ENCODE peak calls at places on chromosomes 13 and 19, in four cellular contexts. K is K562, P is WTC11, X is HepG2. N is an unnamed sample.

GRCh38 chr13:38262211-38262610 is 87.4 kb upstream of the UFM1 start:
- DNase-seq in K (no peak), P (no peak), X (no peak), N (no peak)

GRCh38 chr13:50376895-50377575 is 361.8 kb downstream of the KCNRG start:
- DNase-seq in K (no peak), P (peak; percentile 50), X (peak; percentile 15), N (no peak)

GRCh38 chr13:67299072-67299635 is 69.0 kb upstream of the PCDH9 start:
- DNase-seq in K (no peak), P (no peak), X (no peak), N (no peak)

GRCh38 chr13:39321578-39321977 is 281.4 kb downstream of the LHFPL6 start:
- DNase-seq in K (no peak), P (no peak), X (no peak), N (no peak)

GRCh38 chr13:97194473-97194872 is 27.7 kb upstream of the MBNL2 start:
- DNase-seq in K (no peak), P (no peak), X (no peak), N (no peak)

GRCh38 chr13:33178197-33178699 is 107.3 kb downstream of the STARD13 start:
- DNase-seq in K (no peak), P (no peak), X (no peak), N (no peak)

GRCh38 chr19:801030-801860 is 4.0 kb downstream of the PTBP1 start:
- DNase-seq in K (peak; percentile 17), P (no peak), X (no peak), N (no peak)

GRCh38 chr19:17932485-17933338 is at the start of gene CCDC124:
- DNase-seq in K (peak; percentile 96), P (peak; percentile 94), X (peak; percentile 80), N (peak; percentile 94)

GRCh38 chr13:33744589-33745369 is 73.2 kb upstream of the RFC3 start:
- DNase-seq in K (no peak), P (no peak), X (no peak), N (no peak)

GRCh38 chr19:49149652-49150105 is 5.5 kb downstream of the HRC start:
- DNase-seq in K (peak; percentile 33), P (peak; percentile 82), X (peak; percentile 76), N (peak; percentile 68)

GRCh38 chr13:34993470-34993869 is 51.4 kb downstream of the NBEA start:
- DNase-seq in K (no peak), P (no peak), X (no peak), N (no peak)

GRCh38 chr13:97021241-97021640 is 27.0 kb upstream of the OXGR1 start:
- DNase-seq in K (no peak), P (no peak), X (no peak), N (no peak)

GRCh38 chr13:30803791-30804190 is 68.4 kb downstream of the ALOX5AP start:
- DNase-seq in K (no peak), P (no peak), X (no peak), N (no peak)

GRCh38 chr19:43148233-43148632 is 38.1 kb downstream of the PSG5 start:
- DNase-seq in K (no peak), P (no peak), X (no peak), N (no peak)

GRCh38 chr19:52992109-52993004 is 21.4 kb upstream of the ERVV-1 start:
- DNase-seq in K (peak; percentile 46), P (peak; percentile 39), X (no peak), N (no peak)

GRCh38 chr13:104171132-104171531 is 1104.9 kb upstream of the SLC10A2 start:
- DNase-seq in K (no peak), P (no peak), X (no peak), N (no peak)

GRCh38 chr19:37370880-37371661 is at the start of gene ZNF527:
- DNase-seq in K (peak; percentile 70), P (peak; percentile 97), X (peak; percentile 96), N (peak; percentile 90)

DNA sequence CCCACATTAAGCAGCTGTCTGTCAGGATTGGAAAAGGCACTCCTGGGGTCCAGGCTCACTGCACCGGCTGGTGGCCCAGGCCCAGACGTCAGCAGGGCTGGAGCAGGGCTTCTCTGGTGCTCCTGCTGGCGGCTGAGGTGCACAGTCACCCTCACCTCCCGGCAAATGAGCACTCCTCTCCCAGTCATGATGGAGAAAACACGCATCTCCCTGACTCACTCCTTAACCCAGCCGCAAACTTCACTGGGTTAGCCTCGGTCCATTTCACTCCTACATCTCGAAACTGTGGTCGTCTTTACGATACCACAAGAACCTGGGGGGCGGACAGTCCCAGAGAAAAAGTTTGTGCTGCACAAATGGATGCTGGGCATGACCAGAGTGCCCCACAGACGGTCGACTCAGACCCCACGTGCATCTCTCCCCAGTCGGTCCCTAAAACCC is 3.3 kb upstream of the RASA3 start:
- DNase-seq in K (no peak), P (peak; percentile 20), X (no peak), N (no peak)
- TF ChIP-seq ELF4 in K (no peak), P (no peak), X (no peak), N (no peak)

GRCh38 chr13:43388282-43389034 is 365.1 kb downstream of the DNAJC15 start:
- DNase-seq in K (no peak), P (no peak), X (no peak), N (no peak)
- TF ChIP-seq ELF4 in K (no peak), P (no peak), X (no peak), N (no peak)

GRCh38 chr13:26502826-26503225 is 54.7 kb upstream of the WASF3 start:
- DNase-seq in K (no peak), P (no peak), X (no peak), N (peak; percentile 42)
- TF ChIP-seq ELF4 in K (no peak), P (no peak), X (no peak), N (no peak)

DNA sequence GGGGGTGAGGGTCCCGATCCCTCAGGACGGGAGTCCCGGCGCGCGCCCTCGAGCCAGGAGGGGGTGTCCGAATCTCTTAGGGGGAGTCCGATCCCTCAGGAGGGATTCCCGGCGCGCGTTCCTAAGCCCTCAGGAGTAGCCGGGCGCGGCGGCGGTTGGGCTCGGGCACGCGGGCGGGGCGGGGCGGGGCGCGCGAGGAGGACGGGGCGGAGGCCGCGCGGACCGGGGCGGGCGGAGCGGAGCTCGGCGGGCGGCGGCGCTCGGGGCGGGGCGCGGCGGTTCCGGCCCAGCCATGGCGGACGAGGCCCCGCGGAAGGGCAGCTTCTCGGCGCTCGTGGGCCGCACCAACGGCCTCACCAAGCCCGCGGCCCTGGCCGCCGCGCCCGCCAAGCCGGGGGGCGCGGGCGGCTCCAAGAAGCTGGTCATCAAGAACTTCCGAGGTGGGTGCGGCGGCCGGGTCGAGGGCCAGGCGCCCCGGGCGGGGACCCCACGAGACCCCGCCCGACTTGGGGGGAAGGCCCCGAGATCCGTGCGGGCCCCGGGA is at the start of gene CUL4A:
- DNase-seq in K (peak; percentile 70), P (peak; percentile 78), X (peak; percentile 61), N (peak; percentile 45)
- TF ChIP-seq ELF4 in K (no peak), P (no peak), X (no peak), N (no peak)

DNA sequence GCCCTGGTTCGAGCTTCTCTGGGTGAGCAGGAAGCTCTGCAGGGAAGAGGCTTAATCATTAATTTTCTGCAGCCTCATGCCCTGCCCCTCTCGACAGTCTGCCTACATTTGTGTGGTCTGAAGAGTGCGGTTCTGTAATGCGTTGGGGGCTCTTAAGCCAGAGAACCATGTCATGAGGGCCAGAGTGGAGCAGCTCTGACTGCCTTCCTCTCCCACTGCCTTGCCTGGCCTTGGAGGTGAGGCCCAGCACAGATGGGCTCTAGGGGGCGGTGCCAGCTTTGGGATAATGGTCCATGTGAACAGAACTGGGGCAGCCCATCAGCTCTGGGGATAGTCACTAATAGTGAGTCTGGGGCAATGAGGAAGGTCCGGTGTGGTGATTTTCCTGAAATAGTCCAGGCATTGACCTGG is 5.7 kb downstream of the FGF9 start:
- DNase-seq in K (no peak), P (peak; percentile 77), X (no peak), N (no peak)
- TF ChIP-seq ELF4 in K (no peak), P (no peak), X (no peak), N (no peak)

GRCh38 chr19:13082192-13083007 is 20.3 kb downstream of the LYL1 start:
- DNase-seq in K (peak; percentile 41), P (peak; percentile 60), X (peak; percentile 52), N (peak; percentile 52)
- TF ChIP-seq ELF4 in K (no peak), P (no peak), X (no peak), N (no peak)

GRCh38 chr13:109884462-109884861 is 98.1 kb upstream of the IRS2 start:
- DNase-seq in K (no peak), P (no peak), X (no peak), N (no peak)
- TF ChIP-seq ELF4 in K (no peak), P (no peak), X (no peak), N (no peak)

DNA sequence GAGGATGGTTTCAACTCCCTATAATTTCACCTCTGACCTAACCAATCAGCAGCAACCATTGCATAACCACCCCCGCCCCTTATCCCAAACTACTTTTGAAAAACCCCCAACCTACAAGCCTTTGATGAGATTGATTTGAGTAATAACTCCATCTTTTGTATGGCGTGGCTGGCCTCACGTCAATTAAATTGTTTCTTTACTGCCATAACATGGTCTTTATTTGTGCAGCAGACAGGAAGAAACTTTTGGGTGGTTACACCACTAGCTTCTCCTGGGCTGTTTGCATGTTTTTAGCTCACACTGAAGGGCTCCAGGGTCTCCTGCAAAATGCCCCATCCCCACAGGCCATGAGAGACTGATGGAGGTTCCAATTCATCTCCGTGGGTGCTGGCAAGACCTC is 34.0 kb upstream of the PEG3 start:
- DNase-seq in K (no peak), P (no peak), X (no peak), N (no peak)
- TF ChIP-seq ELF4 in K (no peak), P (no peak), X (no peak), N (no peak)

GRCh38 chr13:108283110-108283509 is 13.6 kb downstream of the TNFSF13B start:
- DNase-seq in K (no peak), P (no peak), X (no peak), N (no peak)
- TF ChIP-seq ELF4 in K (no peak), P (no peak), X (no peak), N (no peak)

N was measured in HEK293T.